ENCODE peak calls at places on chromosomes 7 and 10, in eight cellular contexts. One of them, this sample, is unnamed.

GRCh38 chr10:63217120-63217605 is 84.0 kb downstream of the NRBF2 start:
- DNase-seq in heart left ventricle: no peak
- DNase-seq in lower leg skin: no peak
- DNase-seq in HepG2: peak; percentile 44
- DNase-seq in suprapubic skin: no peak
- DNase-seq in uterus: no peak
- DNase-seq in stomach: no peak
- DNase-seq in body of pancreas: no peak
- DNase-seq in this sample: no peak

GRCh38 chr10:76621886-76622620 is 1015.6 kb downstream of the KCNMA1 start:
- DNase-seq in suprapubic skin: no peak
- DNase-seq in HepG2: no peak
- DNase-seq in heart left ventricle: no peak
- DNase-seq in lower leg skin: no peak
- DNase-seq in uterus: no peak
- DNase-seq in body of pancreas: no peak
- DNase-seq in stomach: no peak
- DNase-seq in this sample: no peak

GRCh38 chr10:99676895-99677294 is 17.6 kb downstream of the ENTPD7 start:
- DNase-seq in uterus: no peak
- DNase-seq in stomach: no peak
- DNase-seq in lower leg skin: no peak
- DNase-seq in suprapubic skin: no peak
- DNase-seq in body of pancreas: no peak
- DNase-seq in HepG2: no peak
- DNase-seq in heart left ventricle: no peak
- DNase-seq in this sample: no peak

GRCh38 chr7:2876031-2876862 is 32.1 kb upstream of the GNA12 start:
- DNase-seq in suprapubic skin: no peak
- DNase-seq in heart left ventricle: no peak
- DNase-seq in body of pancreas: no peak
- DNase-seq in stomach: no peak
- DNase-seq in lower leg skin: no peak
- DNase-seq in uterus: peak; percentile 22
- DNase-seq in HepG2: no peak
- DNase-seq in this sample: no peak

GRCh38 chr7:47377741-47378140 is 204.2 kb downstream of the TNS3 start:
- DNase-seq in HepG2: no peak
- DNase-seq in uterus: no peak
- DNase-seq in body of pancreas: no peak
- DNase-seq in heart left ventricle: no peak
- DNase-seq in stomach: no peak
- DNase-seq in lower leg skin: peak; percentile 31
- DNase-seq in suprapubic skin: no peak
- DNase-seq in this sample: no peak

GRCh38 chr10:60645928-60646433 is 132.3 kb upstream of the CDK1 start:
- DNase-seq in lower leg skin: no peak
- DNase-seq in uterus: no peak
- DNase-seq in HepG2: no peak
- DNase-seq in suprapubic skin: no peak
- DNase-seq in heart left ventricle: no peak
- DNase-seq in body of pancreas: peak; percentile 27
- DNase-seq in stomach: no peak
- DNase-seq in this sample: no peak

GRCh38 chr7:67484244-67484751 is 487.7 kb downstream of the TYW1 start:
- DNase-seq in heart left ventricle: peak; percentile 57
- DNase-seq in uterus: peak; percentile 32
- DNase-seq in HepG2: peak; percentile 63
- DNase-seq in stomach: peak; percentile 45
- DNase-seq in body of pancreas: peak; percentile 73
- DNase-seq in suprapubic skin: no peak
- DNase-seq in lower leg skin: peak; percentile 84
- DNase-seq in this sample: peak; percentile 69

GRCh38 chr7:68562323-68562899 is 1035.9 kb upstream of the AUTS2 start:
- DNase-seq in suprapubic skin: no peak
- DNase-seq in stomach: no peak
- DNase-seq in uterus: no peak
- DNase-seq in HepG2: no peak
- DNase-seq in body of pancreas: no peak
- DNase-seq in heart left ventricle: no peak
- DNase-seq in lower leg skin: no peak
- DNase-seq in this sample: no peak

DNA sequence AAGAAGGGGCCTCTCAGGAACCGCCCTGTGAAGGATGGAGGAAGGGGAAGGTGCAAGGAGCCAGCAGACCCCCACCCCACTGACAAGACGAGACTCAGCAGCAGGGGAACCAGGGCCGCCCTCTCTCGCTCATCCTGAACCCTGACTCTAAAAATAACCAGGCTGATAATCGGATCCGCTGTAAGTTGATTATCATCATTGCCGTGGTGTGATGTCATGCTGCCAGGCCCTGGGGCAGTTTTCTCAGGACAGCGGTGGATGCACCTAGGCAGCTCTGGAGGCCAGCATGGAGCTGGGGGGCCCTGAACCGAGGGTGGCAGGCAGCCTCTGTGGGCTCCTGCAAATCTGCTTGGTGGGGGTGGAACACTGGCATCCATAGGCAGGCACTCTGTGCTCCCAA is 7.9 kb downstream of the RET start:
- DNase-seq in HepG2: no peak
- DNase-seq in stomach: no peak
- DNase-seq in uterus: no peak
- DNase-seq in body of pancreas: no peak
- DNase-seq in heart left ventricle: no peak
- DNase-seq in suprapubic skin: no peak
- DNase-seq in lower leg skin: no peak
- DNase-seq in this sample: no peak
- TF ChIP-seq POLR2A in HepG2: no peak
- TF ChIP-seq POLR2A in stomach: no peak
- TF ChIP-seq POLR2A in uterus: no peak
- TF ChIP-seq POLR2A in body of pancreas: no peak
- TF ChIP-seq POLR2A in heart left ventricle: no peak
- TF ChIP-seq POLR2A in suprapubic skin: no peak
- TF ChIP-seq POLR2A in lower leg skin: no peak
- TF ChIP-seq POLR2A in this sample: no peak

GRCh38 chr7:7148799-7149481 is 33.4 kb upstream of the C1GALT1 start:
- DNase-seq in uterus: no peak
- DNase-seq in lower leg skin: no peak
- DNase-seq in body of pancreas: no peak
- DNase-seq in HepG2: peak; percentile 91
- DNase-seq in stomach: no peak
- DNase-seq in suprapubic skin: no peak
- DNase-seq in heart left ventricle: no peak
- DNase-seq in this sample: no peak
- TF ChIP-seq POLR2A in uterus: no peak
- TF ChIP-seq POLR2A in lower leg skin: no peak
- TF ChIP-seq POLR2A in body of pancreas: no peak
- TF ChIP-seq POLR2A in HepG2: peak; percentile 27
- TF ChIP-seq POLR2A in stomach: no peak
- TF ChIP-seq POLR2A in suprapubic skin: no peak
- TF ChIP-seq POLR2A in heart left ventricle: no peak
- TF ChIP-seq POLR2A in this sample: no peak

DNA sequence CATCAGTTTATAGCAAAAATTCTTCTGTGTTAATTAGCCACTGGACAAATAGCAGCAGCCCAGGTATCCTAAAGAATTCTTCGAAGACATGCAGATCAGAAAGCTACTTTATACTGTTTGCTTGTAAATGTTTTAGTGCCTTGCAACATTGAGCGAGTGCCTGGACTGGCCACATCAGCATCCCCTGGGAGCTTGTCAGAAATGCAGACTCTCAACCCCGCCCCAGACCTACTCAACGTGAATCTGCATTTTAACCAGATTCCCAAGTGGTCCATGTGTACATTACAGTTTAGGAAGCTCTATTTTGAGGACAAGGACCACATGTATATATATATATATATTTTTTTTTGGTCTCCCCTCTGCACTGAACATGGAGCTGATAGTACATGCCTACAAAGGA is 18.5 kb upstream of the PLEKHS1 start:
- DNase-seq in uterus: no peak
- DNase-seq in HepG2: no peak
- DNase-seq in suprapubic skin: no peak
- DNase-seq in body of pancreas: no peak
- DNase-seq in lower leg skin: no peak
- DNase-seq in stomach: no peak
- DNase-seq in heart left ventricle: no peak
- DNase-seq in this sample: no peak
- TF ChIP-seq POLR2A in uterus: no peak
- TF ChIP-seq POLR2A in HepG2: no peak
- TF ChIP-seq POLR2A in suprapubic skin: no peak
- TF ChIP-seq POLR2A in body of pancreas: no peak
- TF ChIP-seq POLR2A in lower leg skin: no peak
- TF ChIP-seq POLR2A in stomach: no peak
- TF ChIP-seq POLR2A in heart left ventricle: no peak
- TF ChIP-seq POLR2A in this sample: no peak

DNA sequence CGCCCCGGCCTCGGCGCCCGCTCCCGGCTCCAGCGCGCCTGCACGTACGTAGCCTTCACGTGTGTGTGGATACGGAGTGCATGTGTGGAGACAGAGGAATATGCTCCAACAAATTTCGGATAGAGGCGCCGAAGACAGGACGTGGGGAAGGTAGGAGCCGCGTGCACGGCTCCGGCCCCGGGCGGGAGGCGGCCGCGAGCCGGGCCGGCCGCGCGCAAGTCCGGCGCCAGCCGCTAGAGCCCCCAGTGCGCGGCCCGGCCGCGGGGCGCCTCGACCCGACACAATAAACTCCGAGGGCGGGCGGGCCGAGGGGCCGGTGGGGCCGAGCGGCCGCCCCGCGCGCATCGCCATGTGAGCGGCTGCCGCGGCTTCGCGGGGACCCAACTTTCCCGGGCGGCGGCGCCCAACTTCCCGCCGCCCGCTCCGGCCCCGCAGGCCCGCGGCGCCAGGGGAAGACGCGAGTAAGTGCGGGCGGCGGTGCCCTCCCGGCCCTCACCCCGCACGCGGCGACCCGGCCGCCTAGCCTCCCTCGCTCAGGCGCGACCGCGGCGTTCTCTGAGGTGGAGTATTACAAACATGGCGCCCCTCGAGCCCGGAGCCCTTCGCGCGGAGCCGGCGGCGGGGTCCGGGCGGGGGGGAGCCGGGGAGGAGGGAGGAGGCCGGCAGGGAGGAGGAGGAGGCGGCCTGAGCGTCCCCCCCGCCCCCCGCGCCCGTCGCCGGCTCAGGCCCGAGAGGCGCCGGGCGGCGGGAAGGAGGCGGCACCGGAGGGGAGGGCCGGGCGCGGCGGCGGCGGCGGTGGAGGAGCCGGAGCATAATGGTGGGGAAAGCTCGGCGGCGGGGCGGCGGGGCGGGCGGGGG is at the start of gene ZMYND11:
- DNase-seq in uterus: peak; percentile 63
- DNase-seq in HepG2: no peak
- DNase-seq in suprapubic skin: peak; percentile 77
- DNase-seq in lower leg skin: peak; percentile 91
- DNase-seq in body of pancreas: peak; percentile 77
- DNase-seq in heart left ventricle: peak; percentile 79
- DNase-seq in stomach: peak; percentile 67
- DNase-seq in this sample: peak; percentile 83
- TF ChIP-seq POLR2A in uterus: no peak
- TF ChIP-seq POLR2A in HepG2: no peak
- TF ChIP-seq POLR2A in suprapubic skin: no peak
- TF ChIP-seq POLR2A in lower leg skin: no peak
- TF ChIP-seq POLR2A in body of pancreas: peak; percentile 37
- TF ChIP-seq POLR2A in heart left ventricle: no peak
- TF ChIP-seq POLR2A in stomach: no peak
- TF ChIP-seq POLR2A in this sample: no peak

This sample was measured in ovary.